ENCODE peak calls at places on chromosomes 3 and 15, in eight cellular contexts. L is foreskin fibroblast, C is mesenteric fat pad, M is H54, A is BJ, S is keratinocyte, P is nucleus accumbens, Y is M059J. D is an unnamed sample.

GRCh38 chr15:73305331-73306211 is 63.2 kb downstream of the HCN4 start:
- DNase-seq in S (peak), C (no peak), A (no peak), P (no peak), M (peak), Y (peak), L (peak), D (no peak)

GRCh38 chr15:84773716-84774115 is 25.3 kb downstream of the ZNF592 start:
- DNase-seq in M (no peak), C (no peak), S (no peak), L (no peak), A (no peak), P (no peak), Y (no peak), D (no peak)

GRCh38 chr3:157408499-157409149 is 28.0 kb upstream of the PTX3 start:
- DNase-seq in S (no peak), P (no peak), C (no peak), Y (no peak), M (no peak), A (no peak), L (no peak), D (no peak)

GRCh38 chr3:100089802-100090668 is 24.3 kb downstream of the FILIP1L start:
- DNase-seq in C (no peak), M (peak), Y (peak), A (no peak), P (no peak), L (peak), S (no peak), D (no peak)

GRCh38 chr3:127420825-127421224 is 133.0 kb upstream of the PRR20G start:
- DNase-seq in L (no peak), M (no peak), P (no peak), Y (no peak), C (peak), S (no peak), A (no peak), D (no peak)

GRCh38 chr3:87996845-87997244 is 62.0 kb downstream of the CGGBP1 start:
- DNase-seq in L (no peak), P (no peak), Y (no peak), C (no peak), S (no peak), A (no peak), M (no peak), D (no peak)

GRCh38 chr3:28781053-28781452 is 432.4 kb upstream of the AZI2 start:
- DNase-seq in L (no peak), A (no peak), S (no peak), C (no peak), P (no peak), Y (no peak), M (no peak), D (no peak)

GRCh38 chr3:99648091-99648490 is 9.7 kb downstream of the COL8A1 start:
- DNase-seq in C (no peak), Y (peak), P (no peak), S (no peak), M (no peak), A (no peak), L (no peak), D (no peak)

GRCh38 chr3:100615684-100616083 is 6.3 kb downstream of the ADGRG7 start:
- DNase-seq in P (no peak), Y (peak), S (no peak), L (no peak), C (no peak), M (no peak), A (no peak), D (no peak)

GRCh38 chr15:92343869-92344643 is 49.6 kb upstream of the ST8SIA2 start:
- DNase-seq in S (no peak), M (no peak), C (no peak), L (no peak), Y (no peak), P (peak), A (no peak), D (no peak)

GRCh38 chr3:197599089-197599765 is 43.5 kb upstream of the BDH1 start:
- DNase-seq in L (peak), P (no peak), C (no peak), M (peak), S (peak), Y (peak), A (peak), D (peak)

GRCh38 chr15:100809151-100809550 is 70.5 kb upstream of the ALDH1A3 start:
- DNase-seq in Y (peak), L (peak), M (no peak), A (no peak), P (no peak), C (no peak), S (no peak), D (no peak)

D was measured in GM04503.